ENCODE peak calls at places on chromosomes 5 and 9, in six cellular contexts. L is GM13977, X is Calu3, U is H9, A is fibroblast of lung, F is HFFc6. J is an unnamed sample.

GRCh38 chr9:131006601-131007000 is 2.4 kb upstream of the LAMC3 start:
- DNase-seq in F (no peak), A (peak), X (no peak), L (no peak), U (no peak), J (no peak)

GRCh38 chr9:137304383-137305059 is 2.5 kb upstream of the NRARP start:
- DNase-seq in A (no peak), U (peak), X (no peak), F (no peak), L (no peak), J (no peak)

GRCh38 chr5:45225571-45226031 is 416.9 kb downstream of the MRPS30 start:
- DNase-seq in F (no peak), A (no peak), X (no peak), L (no peak), U (peak), J (no peak)

GRCh38 chr9:126698756-126699155 is 85.0 kb downstream of the LMX1B start:
- DNase-seq in U (no peak), A (no peak), F (no peak), L (no peak), X (no peak), J (no peak)

GRCh38 chr5:123921193-123921592 is 409.2 kb downstream of the CSNK1G3 start:
- DNase-seq in L (no peak), A (peak), X (no peak), F (no peak), U (no peak), J (no peak)

GRCh38 chr5:6837519-6838110 is 124.4 kb downstream of the TENT4A start:
- DNase-seq in X (peak), L (no peak), F (no peak), A (no peak), U (no peak), J (peak)

GRCh38 chr9:91771027-91771426 is 179.0 kb downstream of the ROR2 start:
- DNase-seq in A (peak), U (peak), X (no peak), F (peak), L (no peak), J (no peak)

GRCh38 chr5:117761190-117761589 is 1186.6 kb upstream of the SEMA6A start:
- DNase-seq in A (no peak), L (no peak), F (no peak), X (no peak), U (no peak), J (no peak)

GRCh38 chr9:38251036-38251335 is 141.5 kb upstream of the ALDH1B1 start:
- DNase-seq in U (no peak), A (no peak), F (no peak), L (peak), X (no peak), J (no peak)

GRCh38 chr5:132001647-132002561 is 9.6 kb downstream of the ACSL6 start:
- DNase-seq in U (peak), X (peak), F (peak), L (no peak), A (peak), J (no peak)

GRCh38 chr9:89579741-89580395 is 24.9 kb upstream of the GADD45G start:
- DNase-seq in U (no peak), X (no peak), A (no peak), F (no peak), L (no peak), J (no peak)

GRCh38 chr5:34598177-34598794 is 57.8 kb upstream of the RAI14 start:
- DNase-seq in U (no peak), A (peak), L (no peak), F (peak), X (peak), J (no peak)

GRCh38 chr9:91682806-91683205 is 259.2 kb upstream of the NFIL3 start:
- DNase-seq in U (no peak), X (no peak), F (peak), L (no peak), A (peak), J (no peak)

GRCh38 chr5:56269216-56269927 is 36.2 kb upstream of the ANKRD55 start:
- DNase-seq in U (peak), F (peak), A (peak), L (peak), X (peak), J (peak)

GRCh38 chr5:17720070-17720469 is 85.8 kb downstream of the TAF11L14 start:
- DNase-seq in A (no peak), X (no peak), L (no peak), F (no peak), U (no peak), J (no peak)

GRCh38 chr5:34582364-34582763 is 73.8 kb upstream of the RAI14 start:
- DNase-seq in U (no peak), L (no peak), F (no peak), X (no peak), A (no peak), J (no peak)

GRCh38 chr9:71768388-71769174 is at the start of gene CEMIP2:
- DNase-seq in F (peak), L (peak), U (peak), A (peak), X (peak), J (peak)

GRCh38 chr5:124677376-124677998 is 69.0 kb downstream of the ZNF608 start:
- DNase-seq in F (no peak), X (no peak), L (no peak), U (no peak), A (no peak), J (no peak)

GRCh38 chr9:109709881-109710280 is 70.1 kb upstream of the PALM2AKAP2 start:
- DNase-seq in U (no peak), L (no peak), X (no peak), F (no peak), A (no peak), J (no peak)

GRCh38 chr9:82271099-82271498 is 282.5 kb downstream of the SPATA31D1 start:
- DNase-seq in F (peak), U (no peak), L (no peak), X (no peak), A (peak), J (no peak)

GRCh38 chr9:99824378-99825157 is 2.9 kb downstream of the NR4A3 start:
- DNase-seq in L (peak), U (peak), A (peak), F (peak), X (peak), J (peak)

GRCh38 chr9:88781500-88782391 is 209.5 kb upstream of the S1PR3 start:
- DNase-seq in F (peak), U (peak), L (no peak), A (peak), X (no peak), J (no peak)

GRCh38 chr9:98866435-98867108 is 59.1 kb downstream of the GALNT12 start:
- DNase-seq in F (no peak), L (no peak), U (no peak), X (no peak), A (no peak), J (no peak)

GRCh38 chr9:81632599-81632998 is 56.7 kb downstream of the TLE1 start:
- DNase-seq in F (peak), L (no peak), U (no peak), A (peak), X (no peak), J (no peak)

GRCh38 chr5:64164166-64164565 is 1.5 kb upstream of the RNF180 start:
- DNase-seq in L (no peak), A (no peak), U (no peak), F (no peak), X (no peak), J (no peak)

GRCh38 chr5:167869125-167869524 is 422.3 kb upstream of the WWC1 start:
- DNase-seq in U (no peak), F (no peak), X (no peak), A (no peak), L (no peak), J (no peak)

DNA sequence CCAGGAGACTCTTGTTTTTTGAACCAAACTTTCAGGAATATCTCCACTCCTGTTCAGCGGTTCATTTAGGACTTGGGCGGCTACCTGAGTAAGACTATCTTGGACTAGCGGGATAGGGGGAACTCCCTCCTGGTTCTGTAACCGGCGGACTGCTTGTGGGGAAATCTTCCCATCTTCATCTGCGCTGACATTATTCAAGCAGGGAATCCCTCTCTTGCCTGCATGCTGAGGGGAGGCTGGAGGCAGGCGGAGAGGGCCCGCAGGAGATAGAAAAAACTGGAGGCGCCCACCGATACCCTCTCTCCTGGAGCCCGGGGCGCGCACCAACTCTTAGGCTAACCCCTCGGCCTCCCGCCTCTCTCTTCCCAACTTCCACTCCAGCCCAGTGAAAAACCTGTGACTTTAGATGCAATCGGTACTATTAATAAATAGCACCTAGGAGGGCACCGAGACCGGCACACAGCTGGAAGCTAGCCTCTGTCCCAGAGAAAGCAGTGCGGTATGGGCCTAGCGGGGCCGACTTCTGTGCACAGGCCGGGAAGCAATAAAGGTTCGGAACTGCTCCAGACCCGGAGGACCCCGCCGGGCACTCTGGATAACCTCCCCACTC is 1.7 kb downstream of the EFNA5 start:
- DNase-seq in A (no peak), L (peak), F (no peak), X (no peak), U (peak), J (no peak)
- TF ChIP-seq CTCF in A (no peak), L (no peak), F (no peak), X (no peak), U (peak), J (no peak)

GRCh38 chr5:172123269-172123692 is 64.7 kb downstream of the STK10 start:
- DNase-seq in U (peak), A (peak), F (peak), X (no peak), L (no peak), J (no peak)
- TF ChIP-seq CTCF in U (peak), A (peak), F (peak), X (no peak), L (no peak), J (no peak)

GRCh38 chr5:149314571-149315111 is 30.7 kb upstream of the GRPEL2 start:
- DNase-seq in X (no peak), L (no peak), A (no peak), U (no peak), F (no peak), J (no peak)
- TF ChIP-seq CTCF in X (no peak), L (no peak), A (no peak), U (no peak), F (peak), J (no peak)

GRCh38 chr5:149765932-149766331 is 35.8 kb downstream of the PPARGC1B start:
- DNase-seq in U (no peak), L (no peak), F (no peak), A (no peak), X (no peak), J (no peak)
- TF ChIP-seq CTCF in U (peak), L (peak), F (peak), A (peak), X (peak), J (peak)

DNA sequence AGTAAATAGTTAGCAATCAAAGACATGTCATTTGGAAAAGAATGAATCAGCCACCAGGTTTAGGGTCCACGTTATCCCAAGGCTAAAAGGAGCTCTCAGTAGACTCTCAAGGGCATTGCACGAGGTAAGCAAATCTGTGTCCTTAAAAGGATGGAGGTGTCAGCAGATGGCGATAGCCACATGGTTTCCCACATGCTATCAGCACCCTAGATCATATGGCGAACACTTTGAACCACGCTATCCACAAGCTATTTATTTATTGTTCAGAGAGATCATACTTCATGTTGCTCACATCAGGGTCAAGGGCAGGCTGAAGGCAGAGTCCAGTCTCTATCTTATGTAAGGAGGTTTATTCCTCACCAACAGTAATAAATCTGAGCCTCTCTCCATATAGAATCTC is 43.7 kb downstream of the CDH6 start:
- DNase-seq in X (peak), U (no peak), A (no peak), F (no peak), L (no peak), J (no peak)
- TF ChIP-seq CTCF in X (no peak), U (peak), A (no peak), F (peak), L (peak), J (no peak)

J was measured in GM13976.